ENCODE peak calls at places on chromosomes 6 and 20, in seven cellular contexts. J is stimulated activated naive CD4-positive, alpha-beta T cell treated with Interleukin-2 at 50 U/mL for 16 hours; G is RWPE1; D is IMR-90; T is AG09309; Z is brain microvascular endothelial cell; B is kidney epithelial cell. H is an unnamed sample.

GRCh38 chr6:84685983-84686584 is 78.3 kb downstream of the TBX18 start:
- DNase-seq in Z (peak; percentile 22), B (no peak), T (no peak), D (peak; percentile 16), G (peak; percentile 2), J (no peak), H (peak; percentile 53)

GRCh38 chr20:9940329-9940728 is 94.5 kb upstream of the ANKEF1 start:
- DNase-seq in D (no peak), G (no peak), Z (no peak), J (no peak), B (no peak), T (no peak), H (no peak)

GRCh38 chr6:150729188-150729748 is 129.6 kb downstream of the PLEKHG1 start:
- DNase-seq in G (no peak), J (no peak), Z (no peak), D (no peak), B (no peak), T (no peak), H (no peak)

GRCh38 chr20:4469910-4470309 is 251.8 kb upstream of the PRND start:
- DNase-seq in J (no peak), Z (no peak), D (no peak), T (no peak), B (no peak), G (no peak), H (no peak)

GRCh38 chr20:50427740-50428462 is 82.3 kb upstream of the PTPN1 start:
- DNase-seq in D (no peak), Z (no peak), G (no peak), J (no peak), B (no peak), T (no peak), H (peak; percentile 72)

GRCh38 chr20:56249244-56249955 is 868 bp downstream of the MC3R start:
- DNase-seq in D (no peak), Z (no peak), J (no peak), T (no peak), G (peak; percentile 59), B (no peak), H (peak; percentile 1)

GRCh38 chr6:56660374-56660730 is 17.7 kb upstream of the DST start:
- DNase-seq in B (no peak), T (no peak), J (no peak), G (peak; percentile 59), Z (no peak), D (peak; percentile 42), H (no peak)

GRCh38 chr6:131914967-131915751 is 36.0 kb downstream of the CCN2 start:
- DNase-seq in T (no peak), G (peak; percentile 46), J (peak; percentile 13), D (peak; percentile 89), Z (peak; percentile 85), B (no peak), H (peak; percentile 91)

GRCh38 chr6:136549359-136550044 is 720 bp downstream of the MAP7 start:
- DNase-seq in D (no peak), B (no peak), T (no peak), G (peak; percentile 19), J (no peak), Z (no peak), H (no peak)

GRCh38 chr6:84464471-84464870 is 237.0 kb upstream of the CEP162 start:
- DNase-seq in D (no peak), Z (no peak), T (no peak), B (no peak), G (no peak), J (no peak), H (no peak)

GRCh38 chr20:2342243-2342642 is 38.5 kb upstream of the TGM6 start:
- DNase-seq in G (no peak), J (no peak), B (no peak), D (no peak), T (no peak), Z (no peak), H (no peak)

GRCh38 chr6:151148111-151148510 is 91.7 kb upstream of the AKAP12 start:
- DNase-seq in J (no peak), B (no peak), Z (no peak), D (no peak), T (no peak), G (peak; percentile 17), H (no peak)

GRCh38 chr6:106158816-106159215 is 72.7 kb downstream of the PRDM1 start:
- DNase-seq in T (no peak), B (no peak), J (no peak), Z (no peak), D (peak; percentile 44), G (no peak), H (no peak)

GRCh38 chr20:59625214-59625922 is 21.0 kb downstream of the PHACTR3 start:
- DNase-seq in J (no peak), B (no peak), G (no peak), Z (no peak), T (no peak), D (no peak), H (no peak)

GRCh38 chr6:88008411-88008810 is 39.2 kb upstream of the SPACA1 start:
- DNase-seq in G (no peak), D (no peak), Z (peak; percentile 35), B (peak; percentile 39), T (no peak), J (no peak), H (no peak)

GRCh38 chr6:53679446-53679933 is 13.9 kb upstream of the KLHL31 start:
- DNase-seq in D (peak; percentile 46), T (peak; percentile 27), G (peak; percentile 69), J (no peak), B (peak; percentile 10), Z (peak; percentile 18), H (peak; percentile 61)